ENCODE peak calls at places on chromosomes 5 and 9, in eight cellular contexts. A, Y, T, H, Q, J, F and B are unnamed samples.

GRCh38 chr9:127158995-127159801 is 36.8 kb upstream of the ANGPTL2 start:
- DNase-seq in A (no peak), Y (no peak), T (no peak), H (no peak), Q (no peak), J (no peak), F (no peak), B (peak; percentile 27)

GRCh38 chr5:176748967-176749935 is 61.1 kb upstream of the UNC5A start:
- DNase-seq in A (no peak), Y (no peak), T (no peak), H (no peak), Q (no peak), J (no peak), F (no peak), B (no peak)

GRCh38 chr5:375921-376871 is 54.7 kb downstream of the AHRR start:
- DNase-seq in A (no peak), Y (no peak), T (no peak), H (no peak), Q (no peak), J (no peak), F (no peak), B (no peak)

GRCh38 chr9:116103976-116104820 is 49.4 kb upstream of the PAPPA start:
- DNase-seq in A (no peak), Y (no peak), T (no peak), H (no peak), Q (no peak), J (no peak), F (no peak), B (no peak)

GRCh38 chr5:134547579-134547978 is 22.1 kb downstream of the JADE2 start:
- DNase-seq in A (no peak), Y (no peak), T (no peak), H (peak; percentile 32), Q (no peak), J (no peak), F (no peak), B (no peak)

GRCh38 chr5:53766683-53767082 is 206.2 kb downstream of the NDUFS4 start:
- DNase-seq in A (no peak), Y (no peak), T (no peak), H (no peak), Q (no peak), J (no peak), F (no peak), B (no peak)

GRCh38 chr5:147509041-147509709 is 693 bp downstream of the DPYSL3 start:
- DNase-seq in A (peak; percentile 28), Y (no peak), T (no peak), H (no peak), Q (no peak), J (no peak), F (no peak), B (no peak)

GRCh38 chr5:73126381-73126780 is 6.0 kb downstream of the TMEM171 start:
- DNase-seq in A (no peak), Y (peak; percentile 63), T (no peak), H (no peak), Q (no peak), J (no peak), F (no peak), B (no peak)

GRCh38 chr5:84091400-84091799 is 293.3 kb downstream of the EDIL3 start:
- DNase-seq in A (no peak), Y (no peak), T (no peak), H (no peak), Q (no peak), J (no peak), F (no peak), B (no peak)

GRCh38 chr9:95626885-95627558 is 110.3 kb upstream of the PTCH1 start:
- DNase-seq in A (no peak), Y (no peak), T (no peak), H (no peak), Q (no peak), J (no peak), F (no peak), B (no peak)

GRCh38 chr9:35350212-35350611 is 139.7 kb upstream of the RUSC2 start:
- DNase-seq in A (no peak), Y (no peak), T (no peak), H (no peak), Q (no peak), J (no peak), F (no peak), B (no peak)

GRCh38 chr5:133366966-133367365 is 245.4 kb downstream of the FSTL4 start:
- DNase-seq in A (no peak), Y (no peak), T (no peak), H (no peak), Q (no peak), J (no peak), F (no peak), B (no peak)

GRCh38 chr9:131273146-131273545 is 3.2 kb downstream of the FAM78A start:
- DNase-seq in A (no peak), Y (peak; percentile 46), T (no peak), H (no peak), Q (no peak), J (no peak), F (no peak), B (no peak)

GRCh38 chr5:102664946-102665345 is 90.2 kb upstream of the PAM start:
- DNase-seq in A (peak; percentile 17), Y (no peak), T (no peak), H (no peak), Q (no peak), J (no peak), F (no peak), B (no peak)

GRCh38 chr9:125764198-125764597 is 17.0 kb downstream of the PBX3 start:
- DNase-seq in A (no peak), Y (no peak), T (no peak), H (no peak), Q (no peak), J (no peak), F (no peak), B (no peak)

GRCh38 chr5:40877371-40877988 is 31.8 kb upstream of the C7 start:
- DNase-seq in A (no peak), Y (no peak), T (no peak), H (no peak), Q (no peak), J (no peak), F (no peak), B (no peak)

GRCh38 chr5:72252574-72253155 is 67.4 kb downstream of the MRPS27 start:
- DNase-seq in A (no peak), Y (no peak), T (no peak), H (no peak), Q (no peak), J (no peak), F (no peak), B (no peak)

GRCh38 chr5:138610468-138611294 is 35.5 kb upstream of the HSPA9 start:
- DNase-seq in A (no peak), Y (no peak), T (no peak), H (no peak), Q (no peak), J (no peak), F (no peak), B (no peak)

GRCh38 chr5:59562756-59563389 is 330.7 kb downstream of the PDE4D start:
- DNase-seq in A (peak; percentile 45), Y (peak; percentile 65), T (no peak), H (peak; percentile 66), Q (no peak), J (no peak), F (no peak), B (peak; percentile 43)

GRCh38 chr9:124769451-124770358 is 1.4 kb downstream of the NR6A1 start:
- DNase-seq in A (peak; percentile 53), Y (peak; percentile 61), T (no peak), H (no peak), Q (no peak), J (no peak), F (no peak), B (no peak)

GRCh38 chr5:158832736-158833135 is 267.0 kb downstream of the EBF1 start:
- DNase-seq in A (no peak), Y (no peak), T (no peak), H (no peak), Q (no peak), J (no peak), F (no peak), B (no peak)

GRCh38 chr9:4435197-4435596 is 55.1 kb upstream of the SLC1A1 start:
- DNase-seq in A (no peak), Y (no peak), T (no peak), H (no peak), Q (no peak), J (no peak), F (no peak), B (no peak)

GRCh38 chr5:132272341-132273210 is 15.1 kb downstream of the PDLIM4 start:
- DNase-seq in A (peak; percentile 30), Y (peak; percentile 84), T (peak; percentile 45), H (peak; percentile 11), Q (peak; percentile 33), J (peak; percentile 17), F (peak; percentile 42), B (no peak)

GRCh38 chr5:100771181-100771580 is 131.9 kb downstream of the ST8SIA4 start:
- DNase-seq in A (no peak), Y (no peak), T (no peak), H (no peak), Q (no peak), J (no peak), F (no peak), B (no peak)

GRCh38 chr5:37921452-37921851 is 81.6 kb upstream of the GDNF start:
- DNase-seq in A (no peak), Y (no peak), T (no peak), H (no peak), Q (no peak), J (no peak), F (no peak), B (no peak)

GRCh38 chr9:74817281-74818181 is 70.2 kb downstream of the TRPM6 start:
- DNase-seq in A (no peak), Y (no peak), T (no peak), H (no peak), Q (no peak), J (no peak), F (no peak), B (no peak)